ENCODE peak calls at places on chromosomes 2 and 18, in eight cellular contexts. E is thoracic aorta, G is fibroblast of lung, B is colonic mucosa, U is heart left ventricle, A is bronchial epithelial cell, C is GM12864, Y is sigmoid colon. W is an unnamed sample.

GRCh38 chr2:46803911-46804670 is 111.5 kb downstream of the MCFD2 start:
- DNase-seq in U (no peak), A (peak), G (peak), B (peak), C (no peak), E (no peak), Y (peak), W (peak)

GRCh38 chr2:239153806-239154591 is 246.8 kb downstream of the HDAC4 start:
- DNase-seq in B (no peak), A (no peak), U (no peak), E (no peak), C (no peak), Y (peak), G (no peak), W (no peak)

GRCh38 chr18:50006470-50007046 is 188.4 kb downstream of the MYO5B start:
- DNase-seq in A (no peak), C (no peak), Y (no peak), E (no peak), U (no peak), G (no peak), B (no peak), W (no peak)

GRCh38 chr18:49447810-49448745 is 12.4 kb downstream of the DYM start:
- DNase-seq in A (peak), Y (no peak), B (peak), U (no peak), E (no peak), G (peak), C (no peak), W (no peak)

GRCh38 chr18:13235981-13236380 is 17.4 kb downstream of the LDLRAD4 start:
- DNase-seq in B (no peak), A (no peak), E (no peak), Y (peak), C (no peak), G (no peak), U (peak), W (no peak)

GRCh38 chr2:71538656-71539265 is 85.4 kb downstream of the DYSF start:
- DNase-seq in U (no peak), A (no peak), C (no peak), Y (peak), E (no peak), B (no peak), G (no peak), W (no peak)

GRCh38 chr2:233059797-233060499 is at the start of gene INPP5D:
- DNase-seq in B (peak), Y (peak), A (no peak), C (peak), E (no peak), G (no peak), U (peak), W (peak)

GRCh38 chr2:101038455-101039255 is 36.6 kb downstream of the RPL31 start:
- DNase-seq in B (no peak), Y (no peak), A (peak), G (peak), E (no peak), U (no peak), C (no peak), W (no peak)

GRCh38 chr2:62826953-62827675 is 121.6 kb downstream of the EHBP1 start:
- DNase-seq in E (no peak), G (no peak), Y (no peak), A (no peak), U (no peak), C (no peak), B (no peak), W (no peak)

GRCh38 chr2:199716807-199717586 is 134.0 kb downstream of the FTCDNL1 start:
- DNase-seq in C (no peak), A (peak), B (no peak), E (no peak), G (no peak), U (no peak), Y (no peak), W (no peak)

GRCh38 chr18:53603281-53603680 is 621.2 kb downstream of the MBD2 start:
- DNase-seq in A (no peak), U (no peak), B (no peak), Y (no peak), G (no peak), E (no peak), C (no peak), W (no peak)

GRCh38 chr18:45197526-45197970 is 417.7 kb upstream of the SLC14A2 start:
- DNase-seq in B (no peak), G (no peak), C (peak), E (no peak), A (peak), Y (no peak), U (no peak), W (peak)

GRCh38 chr2:98376996-98377395 is 30.7 kb downstream of the CNGA3 start:
- DNase-seq in Y (no peak), G (no peak), U (no peak), B (no peak), E (no peak), A (no peak), C (no peak), W (no peak)

GRCh38 chr2:223598994-223599645 is 3.0 kb downstream of the SCG2 start:
- DNase-seq in C (no peak), G (peak), B (no peak), A (peak), Y (no peak), E (no peak), U (no peak), W (no peak)

GRCh38 chr18:7382631-7383335 is 151.9 kb downstream of the LRRC30 start:
- DNase-seq in C (no peak), U (no peak), B (no peak), A (no peak), Y (no peak), E (no peak), G (no peak), W (no peak)

GRCh38 chr2:101754613-101755012 is 57.1 kb downstream of the MAP4K4 start:
- DNase-seq in E (no peak), A (peak), C (no peak), G (peak), U (no peak), Y (no peak), B (no peak), W (no peak)

GRCh38 chr2:62938126-62938525 is 112.5 kb upstream of the OTX1 start:
- DNase-seq in C (no peak), E (no peak), U (no peak), B (no peak), A (no peak), G (no peak), Y (no peak), W (no peak)

DNA sequence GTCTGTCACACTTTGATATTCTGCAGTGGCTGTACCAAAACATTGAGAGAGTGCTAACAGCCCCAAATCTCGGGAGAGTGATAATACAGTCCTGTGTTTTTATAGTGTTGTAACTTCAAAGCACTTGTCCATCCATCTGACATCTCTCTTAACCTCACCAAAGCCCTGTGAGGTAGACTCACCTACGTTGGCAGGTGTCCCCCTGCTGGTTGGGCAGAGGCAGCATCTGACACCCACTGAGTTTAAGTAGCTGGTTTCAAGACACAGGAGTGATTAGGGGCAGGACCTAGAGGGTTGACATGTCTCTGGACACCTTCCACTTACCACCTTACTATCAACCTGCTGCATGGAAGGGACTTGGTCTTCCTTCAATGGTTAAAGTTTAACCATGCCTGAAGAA is 22.9 kb downstream of the COLEC12 start:
- DNase-seq in Y (no peak), G (no peak), A (no peak), C (no peak), B (no peak), E (no peak), U (no peak), W (peak)
- TF ChIP-seq CTCF in Y (no peak), G (peak), A (peak), C (peak), B (peak), E (no peak), U (no peak), W (no peak)

GRCh38 chr2:23639406-23639982 is 254.5 kb downstream of the KLHL29 start:
- DNase-seq in A (no peak), E (no peak), G (no peak), B (no peak), U (no peak), C (no peak), Y (no peak), W (no peak)

GRCh38 chr2:23633966-23634365 is 249.0 kb downstream of the KLHL29 start:
- DNase-seq in Y (no peak), B (no peak), U (no peak), C (no peak), E (no peak), A (no peak), G (no peak), W (no peak)

GRCh38 chr2:23635666-23636340 is 250.8 kb downstream of the KLHL29 start:
- DNase-seq in C (no peak), B (no peak), G (no peak), U (no peak), Y (no peak), E (no peak), A (no peak), W (no peak)

GRCh38 chr2:23637011-23637778 is 252.2 kb downstream of the KLHL29 start:
- DNase-seq in E (no peak), A (no peak), C (no peak), B (no peak), Y (no peak), U (peak), G (peak), W (no peak)

GRCh38 chr2:23636412-23636811 is 251.4 kb downstream of the KLHL29 start:
- DNase-seq in A (no peak), E (no peak), Y (no peak), B (no peak), G (peak), C (no peak), U (peak), W (no peak)
- TF ChIP-seq CTCF in A (peak), E (no peak), Y (no peak), B (no peak), G (peak), C (no peak), U (peak), W (no peak)

GRCh38 chr18:48106976-48107781 is 176.7 kb upstream of the SMAD2 start:
- DNase-seq in C (no peak), G (no peak), U (no peak), B (peak), E (no peak), A (no peak), Y (no peak), W (no peak)

GRCh38 chr18:48104703-48105102 is 174.2 kb upstream of the SMAD2 start:
- DNase-seq in B (no peak), E (no peak), A (no peak), Y (no peak), U (no peak), C (no peak), G (no peak), W (no peak)

GRCh38 chr18:48106498-48106897 is 176.0 kb upstream of the SMAD2 start:
- DNase-seq in B (no peak), U (no peak), A (no peak), C (no peak), Y (no peak), E (no peak), G (no peak), W (no peak)

GRCh38 chr18:48108136-48108535 is 177.7 kb upstream of the SMAD2 start:
- DNase-seq in G (no peak), A (no peak), Y (no peak), E (no peak), U (no peak), C (no peak), B (no peak), W (no peak)

DNA sequence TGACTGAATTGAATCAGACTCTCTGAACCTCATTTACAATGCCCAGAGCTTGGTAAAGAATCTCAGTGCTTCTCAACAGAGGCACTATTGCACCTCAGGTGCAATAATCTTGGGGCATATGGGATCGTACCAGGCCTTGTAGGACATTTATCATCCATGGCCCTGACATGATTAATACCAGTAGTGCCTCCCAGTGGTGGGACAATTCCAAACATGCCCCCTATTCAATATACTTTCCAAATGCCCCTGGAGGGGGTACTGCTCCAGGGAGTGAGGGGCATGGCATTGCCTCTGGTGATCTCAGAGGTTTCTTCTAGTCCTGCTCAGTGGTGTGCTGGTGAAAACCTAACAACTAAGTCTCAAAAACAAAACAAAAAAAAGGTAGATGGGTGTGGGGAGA is 174.9 kb upstream of the SMAD2 start:
- DNase-seq in A (peak), B (no peak), Y (no peak), U (no peak), E (no peak), G (no peak), C (no peak), W (no peak)
- TF ChIP-seq CTCF in A (peak), B (no peak), Y (no peak), U (peak), E (no peak), G (no peak), C (no peak), W (no peak)

GRCh38 chr18:11828772-11829432 is 22.3 kb upstream of the CHMP1B start:
- DNase-seq in C (no peak), E (no peak), A (no peak), G (no peak), U (no peak), Y (no peak), B (no peak), W (no peak)
- TF ChIP-seq CTCF in C (no peak), E (no peak), A (no peak), G (no peak), U (no peak), Y (no peak), B (no peak), W (no peak)

GRCh38 chr2:144451443-144451842 is 68.5 kb downstream of the ZEB2 start:
- DNase-seq in A (no peak), U (no peak), B (no peak), Y (no peak), G (no peak), E (no peak), C (no peak), W (no peak)

GRCh38 chr2:144446136-144446535 is 73.8 kb downstream of the ZEB2 start:
- DNase-seq in B (no peak), Y (no peak), C (no peak), G (no peak), U (no peak), A (no peak), E (no peak), W (no peak)

GRCh38 chr2:144447535-144447934 is 72.4 kb downstream of the ZEB2 start:
- DNase-seq in B (no peak), A (no peak), Y (no peak), E (no peak), G (no peak), U (no peak), C (no peak), W (no peak)

GRCh38 chr2:144448389-144449027 is 71.4 kb downstream of the ZEB2 start:
- DNase-seq in G (no peak), B (no peak), E (no peak), C (no peak), U (no peak), Y (no peak), A (no peak), W (no peak)

DNA sequence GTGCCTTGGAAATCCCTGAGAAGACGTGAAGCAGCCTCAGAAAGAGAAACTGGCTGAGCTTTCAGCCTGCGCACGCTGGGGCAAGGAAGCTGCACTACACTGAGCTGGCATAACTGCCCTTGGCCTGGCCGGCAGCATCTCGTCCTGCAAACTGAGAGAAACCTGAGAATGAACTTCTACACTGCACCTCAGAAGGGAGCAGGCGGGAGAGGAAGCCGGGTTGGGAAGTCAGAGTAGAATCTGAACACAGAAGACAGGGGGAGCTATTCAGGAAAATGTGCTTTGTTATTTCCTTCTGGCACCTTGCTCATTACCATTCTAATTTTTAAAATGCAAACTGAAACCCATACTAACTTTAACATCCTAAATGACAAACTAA is 70.9 kb downstream of the ZEB2 start:
- DNase-seq in U (no peak), A (no peak), E (no peak), G (no peak), C (no peak), B (no peak), Y (no peak), W (peak)
- TF ChIP-seq CTCF in U (peak), A (peak), E (peak), G (peak), C (peak), B (peak), Y (peak), W (peak)

W was measured in GM10248.